ENCODE peak calls at places on chromosomes 7 and 10, in five cellular contexts. E, G, X, L and C are unnamed samples.

GRCh38 chr7:2030475-2031456 is 202.0 kb downstream of the MAD1L1 start:
- DNase-seq in E (no peak), G (peak; percentile 38), X (no peak), L (no peak), C (no peak)

GRCh38 chr7:138982204-138982623 is 1.0 kb upstream of the KIAA1549 start:
- DNase-seq in E (no peak), G (no peak), X (no peak), L (no peak), C (no peak)

GRCh38 chr10:50582061-50582460 is 41.7 kb downstream of the SGMS1 start:
- DNase-seq in E (no peak), G (no peak), X (peak; percentile 38), L (no peak), C (no peak)

GRCh38 chr7:45921381-45921698 is 268 bp upstream of the IGFBP3 start:
- DNase-seq in E (no peak), G (no peak), X (no peak), L (peak; percentile 33), C (no peak)

GRCh38 chr10:89342219-89342966 is 14.6 kb downstream of the IFIT3 start:
- DNase-seq in E (peak; percentile 76), G (peak; percentile 73), X (peak; percentile 84), L (peak; percentile 52), C (peak; percentile 57)

GRCh38 chr10:127854769-127855583 is 37.8 kb downstream of the CLRN3 start:
- DNase-seq in E (no peak), G (peak; percentile 64), X (no peak), L (no peak), C (no peak)

GRCh38 chr10:110664483-110665420 is 20.6 kb downstream of the RBM20 start:
- DNase-seq in E (peak; percentile 92), G (no peak), X (peak; percentile 96), L (no peak), C (peak; percentile 29)

GRCh38 chr10:97915346-97915745 is 65.7 kb downstream of the GOLGA7B start:
- DNase-seq in E (no peak), G (no peak), X (no peak), L (no peak), C (no peak)

GRCh38 chr10:78772083-78772482 is 296.7 kb upstream of the ZMIZ1 start:
- DNase-seq in E (no peak), G (peak; percentile 21), X (no peak), L (peak; percentile 39), C (no peak)

GRCh38 chr10:7111574-7111973 is 299.3 kb downstream of the SFMBT2 start:
- DNase-seq in E (peak; percentile 91), G (no peak), X (peak; percentile 85), L (no peak), C (peak; percentile 37)

GRCh38 chr7:140686921-140687320 is 9.6 kb upstream of the NDUFB2 start:
- DNase-seq in E (no peak), G (no peak), X (no peak), L (no peak), C (no peak)

GRCh38 chr10:111344804-111345203 is 268.0 kb downstream of the ADRA2A start:
- DNase-seq in E (no peak), G (no peak), X (no peak), L (no peak), C (no peak)

GRCh38 chr10:67171970-67172369 is 246.1 kb downstream of the LRRTM3 start:
- DNase-seq in E (no peak), G (no peak), X (no peak), L (no peak), C (no peak)

GRCh38 chr10:114758331-114758730 is 63.2 kb upstream of the FHIP2A start:
- DNase-seq in E (peak; percentile 36), G (no peak), X (peak; percentile 21), L (no peak), C (no peak)

GRCh38 chr7:88357295-88357694 is 50.6 kb upstream of the STEAP4 start:
- DNase-seq in E (peak; percentile 39), G (peak; percentile 37), X (no peak), L (no peak), C (peak; percentile 22)

GRCh38 chr10:127939786-127940330 is 33.0 kb downstream of the PTPRE start:
- DNase-seq in E (peak; percentile 38), G (no peak), X (no peak), L (no peak), C (no peak)

GRCh38 chr10:103816431-103816830 is 38.9 kb downstream of the SH3PXD2A start:
- DNase-seq in E (peak; percentile 67), G (no peak), X (peak; percentile 62), L (no peak), C (no peak)

GRCh38 chr7:131537581-131537980 is 18.8 kb downstream of the PODXL start:
- DNase-seq in E (no peak), G (no peak), X (no peak), L (no peak), C (no peak)

GRCh38 chr7:104267701-104268368 is 60.0 kb upstream of the ORC5 start:
- DNase-seq in E (no peak), G (no peak), X (peak; percentile 28), L (no peak), C (no peak)

GRCh38 chr7:129748710-129749109 is 137.2 kb downstream of the NRF1 start:
- DNase-seq in E (no peak), G (no peak), X (peak; percentile 24), L (no peak), C (no peak)

GRCh38 chr10:78915331-78915626 is 153.5 kb upstream of the ZMIZ1 start:
- DNase-seq in E (no peak), G (no peak), X (no peak), L (no peak), C (no peak)

GRCh38 chr7:55964261-55964801 is at the start of gene NIPSNAP2:
- DNase-seq in E (no peak), G (peak; percentile 86), X (peak; percentile 35), L (peak; percentile 41), C (no peak)

GRCh38 chr7:145269418-145270161 is 433.7 kb upstream of the TPK1 start:
- DNase-seq in E (no peak), G (peak; percentile 32), X (no peak), L (no peak), C (no peak)

GRCh38 chr10:1227505-1228402 is 171.6 kb downstream of the WDR37 start:
- DNase-seq in E (no peak), G (no peak), X (no peak), L (no peak), C (no peak)

GRCh38 chr7:50266893-50267386 is 37.6 kb upstream of the IKZF1 start:
- DNase-seq in E (no peak), G (peak; percentile 62), X (no peak), L (peak; percentile 18), C (no peak)

GRCh38 chr7:150942591-150943452 is 35.3 kb downstream of the KCNH2 start:
- DNase-seq in E (no peak), G (no peak), X (no peak), L (no peak), C (no peak)

GRCh38 chr10:76946268-76946667 is 691.3 kb downstream of the KCNMA1 start:
- DNase-seq in E (no peak), G (no peak), X (peak; percentile 66), L (no peak), C (no peak)

GRCh38 chr7:117673367-117673766 is 193.5 kb downstream of the CFTR start:
- DNase-seq in E (peak; percentile 41), G (peak; percentile 39), X (no peak), L (no peak), C (no peak)

GRCh38 chr10:84308481-84309304 is 19.7 kb upstream of the CCSER2 start:
- DNase-seq in E (no peak), G (peak; percentile 56), X (peak; percentile 92), L (no peak), C (no peak)

DNA sequence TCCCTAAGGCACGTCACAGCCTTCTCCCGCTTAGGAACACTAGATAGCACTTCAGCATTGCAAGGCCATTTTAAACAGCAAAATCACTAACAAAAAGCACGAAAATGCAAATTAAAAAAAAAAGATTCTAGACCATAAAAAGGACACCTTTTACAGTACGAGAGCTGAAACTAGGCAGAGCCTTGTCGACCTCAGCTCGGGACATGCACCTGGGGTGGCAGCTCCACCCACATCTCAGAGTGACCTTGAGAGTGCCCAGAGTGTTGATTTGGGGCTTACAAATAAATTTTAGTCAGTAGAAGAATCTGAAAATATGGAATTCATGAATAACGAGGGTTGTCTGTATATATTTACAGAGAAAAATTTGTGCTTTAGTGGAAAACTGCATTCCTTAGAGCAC is 1.1 kb downstream of the MRPS24 start:
- DNase-seq in E (no peak), G (no peak), X (no peak), L (no peak), C (no peak)
- H3K27ac ChIP-seq in E (no peak overlapping the region), G (no peak overlapping the region), X (no peak overlapping the region), L (no peak overlapping the region), C (no peak overlapping the region)

GRCh38 chr10:113424984-113425383 is 127.9 kb upstream of the HABP2 start:
- DNase-seq in E (no peak), G (no peak), X (no peak), L (no peak), C (no peak)
- H3K27ac ChIP-seq in E (no peak overlapping the region), G (no peak overlapping the region), X (no peak overlapping the region), L (peak overlapping the region; percentile 40), C (no peak overlapping the region)

GRCh38 chr7:157425761-157426160 is 89.0 kb downstream of the DNAJB6 start:
- DNase-seq in E (no peak), G (peak; percentile 43), X (no peak), L (no peak), C (no peak)
- H3K27ac ChIP-seq in E (no peak overlapping the region), G (no peak overlapping the region), X (no peak overlapping the region), L (no peak overlapping the region), C (no peak overlapping the region)

GRCh38 chr7:78140109-78140508 is 341.5 kb downstream of the PHTF2 start:
- DNase-seq in E (no peak), G (no peak), X (no peak), L (no peak), C (no peak)

GRCh38 chr7:78134748-78135147 is 336.2 kb downstream of the PHTF2 start:
- DNase-seq in E (no peak), G (no peak), X (no peak), L (no peak), C (no peak)

GRCh38 chr7:78143661-78144060 is 345.1 kb downstream of the PHTF2 start:
- DNase-seq in E (no peak), G (no peak), X (no peak), L (no peak), C (no peak)

GRCh38 chr7:78141533-78142281 is 343.1 kb downstream of the PHTF2 start:
- DNase-seq in E (no peak), G (no peak), X (peak; percentile 88), L (no peak), C (no peak)

DNA sequence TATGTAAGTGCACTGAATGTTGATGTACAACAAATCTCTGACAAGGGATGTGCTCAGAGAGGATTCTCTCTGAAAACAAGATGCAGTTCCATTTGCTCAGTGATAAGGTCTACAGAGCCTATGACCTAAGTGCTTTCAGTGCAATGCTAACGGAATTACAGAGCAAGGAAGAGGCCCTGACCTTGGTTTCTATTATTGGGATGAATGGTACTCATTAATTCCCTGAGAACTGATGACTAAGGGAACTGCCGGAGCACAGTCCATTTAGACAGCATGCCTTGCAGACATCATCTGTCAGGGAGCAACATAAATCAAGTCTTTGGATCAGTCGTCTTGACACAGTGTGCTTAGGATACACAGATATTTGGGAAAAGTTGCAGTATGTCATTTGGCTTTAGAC is 340.8 kb downstream of the PHTF2 start:
- DNase-seq in E (peak; percentile 37), G (no peak), X (peak; percentile 56), L (no peak), C (no peak)
- H3K27ac ChIP-seq in E (no peak overlapping the region), G (no peak overlapping the region), X (no peak overlapping the region), L (no peak overlapping the region), C (no peak overlapping the region)